ENCODE peak calls at places on chromosome 7, in four cellular contexts. X is Calu3; U is stimulated activated CD4-positive, alpha-beta T cell treated with anti-CD3 and anti-CD28 coated beads, Interleukin-2, amount 100 ng/mL, for 24 hours; F is activated T-helper 1 cell treated with Interleukin-2 at 50 U/mL for 16 hours. W is an unnamed sample.

GRCh38 chr7:19139706-19140327 is 5.4 kb downstream of the FERD3L start:
- DNase-seq in X (no peak), U (no peak), F (no peak), W (no peak)

GRCh38 chr7:150409300-150410030 is 30.3 kb downstream of the ZNF775 start:
- DNase-seq in X (no peak), U (no peak), F (no peak), W (no peak)

GRCh38 chr7:40219917-40220316 is 85.1 kb downstream of the SUGCT start:
- DNase-seq in X (no peak), U (no peak), F (no peak), W (no peak)

GRCh38 chr7:55245271-55245723 is 119.8 kb upstream of the LANCL2 start:
- DNase-seq in X (peak; percentile 53), U (no peak), F (no peak), W (no peak)

GRCh38 chr7:158474488-158474887 is 113.1 kb downstream of the PTPRN2 start:
- DNase-seq in X (no peak), U (no peak), F (no peak), W (no peak)

GRCh38 chr7:116367171-116367813 is 132.2 kb upstream of the CAV2 start:
- DNase-seq in X (peak; percentile 55), U (no peak), F (no peak), W (no peak)

GRCh38 chr7:157000741-157001653 is 9.5 kb downstream of the MNX1 start:
- DNase-seq in X (no peak), U (no peak), F (no peak), W (no peak)

GRCh38 chr7:47253650-47254080 is 328.2 kb downstream of the TNS3 start:
- DNase-seq in X (peak; percentile 41), U (no peak), F (no peak), W (no peak)

GRCh38 chr7:14092376-14092775 is 102.9 kb upstream of the ETV1 start:
- DNase-seq in X (no peak), U (no peak), F (no peak), W (no peak)

GRCh38 chr7:84454174-84454959 is 259.8 kb upstream of the SEMA3A start:
- DNase-seq in X (no peak), U (no peak), F (no peak), W (no peak)

GRCh38 chr7:28298870-28299484 is 113.3 kb upstream of the CREB5 start:
- DNase-seq in X (peak; percentile 74), U (no peak), F (no peak), W (no peak)

GRCh38 chr7:53624391-53624790 is 589.0 kb downstream of the POM121L12 start:
- DNase-seq in X (no peak), U (no peak), F (no peak), W (no peak)

GRCh38 chr7:101377189-101377736 is 14.6 kb downstream of the COL26A1 start:
- DNase-seq in X (no peak), U (no peak), F (no peak), W (no peak)

W was measured in T-helper 17 cell.